ENCODE peak calls at places on chromosomes 2 and 18, in seven cellular contexts. B is H1, H is SK-N-SH, X is K562, K is HCT116, J is GM12878, N is HepG2. L is an unnamed sample.

GRCh38 chr2:9205963-9206948 is at the start of gene ASAP2:
- DNase-seq in K (no peak), B (peak; percentile 80), X (peak; percentile 95), N (peak; percentile 59), H (peak; percentile 99), J (no peak), L (no peak)

GRCh38 chr2:236085211-236085610 is 83.0 kb downstream of the GBX2 start:
- DNase-seq in K (no peak), H (no peak), N (no peak), J (no peak), B (no peak), X (no peak), L (no peak)

GRCh38 chr2:190180313-190181065 is 118.0 kb upstream of the MSTN start:
- DNase-seq in X (peak; percentile 84), N (peak; percentile 86), J (no peak), K (peak; percentile 44), B (peak; percentile 83), H (peak; percentile 88), L (no peak)

GRCh38 chr18:74589021-74589420 is 8.6 kb upstream of the ZNF407 start:
- DNase-seq in B (no peak), K (no peak), J (no peak), H (no peak), N (no peak), X (no peak), L (no peak)

GRCh38 chr2:118061135-118061955 is 26.9 kb upstream of the INSIG2 start:
- DNase-seq in K (no peak), X (peak; percentile 13), B (no peak), H (peak; percentile 2), N (peak; percentile 52), J (peak; percentile 57), L (peak; percentile 15)

GRCh38 chr2:18119883-18120282 is 241.4 kb downstream of the KCNS3 start:
- DNase-seq in N (no peak), B (no peak), J (no peak), H (no peak), X (no peak), K (no peak), L (no peak)

GRCh38 chr2:120771556-120772208 is 36.0 kb downstream of the GLI2 start:
- DNase-seq in J (no peak), K (no peak), X (no peak), H (no peak), N (no peak), B (no peak), L (no peak)

GRCh38 chr18:28267878-28268625 is 91.1 kb upstream of the CDH2 start:
- DNase-seq in N (no peak), K (no peak), X (no peak), J (no peak), B (no peak), H (no peak), L (no peak)

GRCh38 chr2:68901199-68901515 is 30.0 kb upstream of the BMP10 start:
- DNase-seq in B (no peak), N (peak; percentile 40), X (no peak), J (no peak), H (no peak), K (no peak), L (no peak)

GRCh38 chr2:218145124-218145523 is 19.3 kb downstream of the CXCR2 start:
- DNase-seq in B (no peak), K (no peak), J (no peak), N (peak; percentile 69), H (no peak), X (no peak), L (no peak)

GRCh38 chr18:50473896-50474295 is 86.0 kb upstream of the MAPK4 start:
- DNase-seq in X (no peak), J (no peak), N (no peak), B (no peak), K (no peak), H (no peak), L (no peak)

GRCh38 chr18:2147424-2147823 is 423.9 kb downstream of the METTL4 start:
- DNase-seq in H (no peak), N (no peak), J (no peak), K (no peak), B (no peak), X (no peak), L (no peak)

GRCh38 chr2:159849160-159849813 is 51.3 kb upstream of the CD302 start:
- DNase-seq in K (no peak), B (no peak), N (no peak), J (no peak), H (no peak), X (no peak), L (no peak)

GRCh38 chr2:231666171-231667095 is 41.9 kb upstream of the PTMA start:
- DNase-seq in K (peak; percentile 94), N (peak; percentile 83), B (peak; percentile 87), H (peak; percentile 64), J (peak; percentile 86), X (peak; percentile 69), L (peak; percentile 74)

GRCh38 chr2:75561566-75562512 is 1.1 kb upstream of the EVA1A start:
- DNase-seq in K (no peak), B (no peak), N (no peak), X (no peak), H (no peak), J (no peak), L (no peak)

GRCh38 chr2:183229386-183229785 is 105.1 kb downstream of the NUP35 start:
- DNase-seq in B (no peak), H (no peak), J (no peak), X (no peak), K (no peak), N (no peak), L (no peak)

GRCh38 chr2:29314816-29315571 is 199.8 kb downstream of the CLIP4 start:
- DNase-seq in K (no peak), B (no peak), J (peak; percentile 51), N (no peak), H (no peak), X (no peak), L (no peak)

GRCh38 chr18:55422456-55423185 is 165.4 kb downstream of the TCF4 start:
- DNase-seq in H (peak; percentile 50), K (no peak), B (no peak), J (no peak), X (no peak), N (no peak), L (no peak)

GRCh38 chr2:12928706-12929291 is 212.1 kb downstream of the TRIB2 start:
- DNase-seq in J (no peak), N (no peak), K (no peak), B (no peak), X (no peak), H (no peak), L (no peak)

GRCh38 chr18:36465970-36466369 is 168.5 kb downstream of the FHOD3 start:
- DNase-seq in K (no peak), N (no peak), H (no peak), X (no peak), B (peak; percentile 36), J (no peak), L (no peak)

GRCh38 chr2:200944467-200945394 is 18.7 kb downstream of the ORC2 start:
- DNase-seq in N (peak; percentile 82), K (peak; percentile 95), X (no peak), B (no peak), J (no peak), H (no peak), L (peak; percentile 91)

GRCh38 chr2:505931-506330 is 171.3 kb downstream of the TMEM18 start:
- DNase-seq in B (peak; percentile 48), J (no peak), X (no peak), H (no peak), N (no peak), K (no peak), L (no peak)

GRCh38 chr2:100409461-100409860 is 8.0 kb downstream of the CHST10 start:
- DNase-seq in K (no peak), X (no peak), J (no peak), B (no peak), N (no peak), H (no peak), L (no peak)
- H3K36me3 ChIP-seq in K (no peaks in the 10 kb centered on the region), X (peaks cover 67% of the 10 kb centered on the region), J (peaks cover 12% of the 10 kb centered on the region), B (peaks cover 12% of the 10 kb centered on the region), N (peaks cover 14% of the 10 kb centered on the region), H (no peaks in the 10 kb centered on the region), L (no peaks in the 10 kb centered on the region)

GRCh38 chr2:119196301-119197124 is 27.1 kb upstream of the STEAP3 start:
- DNase-seq in B (no peak), K (no peak), X (no peak), N (no peak), H (no peak), J (no peak), L (no peak)
- TF ChIP-seq SIN3A in B (no peak), K (no peak), X (no peak), N (no peak), H (no peak), J (no peak), L (no peak)

GRCh38 chr2:169806586-169806985 is 7.9 kb downstream of the SSB start:
- DNase-seq in J (no peak), X (no peak), N (no peak), H (no peak), B (no peak), K (no peak), L (no peak)

GRCh38 chr2:169803480-169803879 is 4.8 kb downstream of the SSB start:
- DNase-seq in N (no peak), X (no peak), J (no peak), H (no peak), K (no peak), B (no peak), L (no peak)

DNA sequence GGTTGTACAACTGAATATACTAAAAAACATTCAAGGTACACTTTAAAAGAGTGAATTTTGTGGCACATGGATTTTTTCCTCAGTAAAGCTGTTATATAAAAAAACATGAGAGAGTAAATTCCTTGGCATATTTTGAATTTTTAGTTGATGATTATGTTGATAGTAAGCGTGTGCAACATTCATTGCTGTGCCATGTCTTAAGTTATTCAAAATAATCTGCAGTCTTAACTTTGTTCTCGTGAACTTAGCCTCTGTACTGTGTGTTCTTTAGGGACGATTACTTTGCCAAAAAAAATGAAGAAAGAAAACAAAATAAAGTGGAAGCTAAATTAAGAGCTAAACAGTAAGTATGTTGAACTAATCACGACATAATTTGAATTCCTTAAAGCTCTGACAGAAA is 9.5 kb downstream of the SSB start:
- DNase-seq in X (no peak), B (no peak), N (no peak), H (no peak), K (no peak), J (no peak), L (no peak)
- H3K36me3 ChIP-seq in X (peaks cover 94% of the 10 kb centered on the region), B (peaks cover 34% of the 10 kb centered on the region), N (peaks cover 22% of the 10 kb centered on the region), H (peaks cover 86% of the 10 kb centered on the region), K (peaks cover 55% of the 10 kb centered on the region), J (no peaks in the 10 kb centered on the region), L (peaks cover 55% of the 10 kb centered on the region)

DNA sequence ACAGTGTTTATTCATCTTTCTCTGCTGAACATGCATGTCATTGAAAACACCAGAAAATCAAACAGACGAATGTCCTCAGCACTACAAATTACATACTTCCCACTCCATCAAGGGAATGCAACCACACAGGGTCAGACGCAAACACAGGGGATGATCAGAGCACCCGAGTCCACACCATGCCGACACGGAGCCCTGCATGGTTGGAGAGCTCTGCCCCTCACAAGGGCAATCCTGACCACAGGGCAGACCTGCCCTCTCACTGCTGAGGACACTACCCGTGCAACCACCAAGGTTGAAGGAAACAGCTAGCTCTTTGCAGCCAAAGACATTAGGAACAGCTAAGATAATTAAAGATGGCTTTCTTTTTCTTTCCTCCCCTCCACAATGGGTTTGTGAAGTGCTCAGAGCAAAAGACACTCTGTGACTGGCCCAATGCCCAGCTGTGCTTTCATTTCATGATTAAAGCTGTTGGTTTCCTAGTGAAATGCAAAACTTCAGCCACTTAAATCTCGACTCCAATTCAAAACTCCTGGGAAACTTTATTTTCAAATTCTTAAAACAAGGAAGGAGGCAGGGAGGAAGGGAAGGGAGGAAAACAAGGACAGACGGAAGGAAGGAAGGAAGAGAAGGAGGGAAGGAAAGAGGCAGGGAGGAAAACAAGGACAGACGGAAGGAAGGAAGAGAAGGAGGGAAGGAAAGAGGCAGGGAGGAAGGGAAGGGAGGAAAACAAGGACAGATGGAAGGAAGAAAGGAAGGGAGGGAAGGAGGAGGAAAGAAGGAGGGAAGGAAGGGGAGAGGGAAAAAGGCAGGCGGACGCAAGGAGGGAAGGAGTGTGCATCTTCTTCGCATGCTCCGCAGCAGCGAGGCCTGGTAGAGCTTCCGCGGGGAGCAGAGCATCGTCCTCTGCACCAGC is 65.8 kb downstream of the NDUFA10 start:
- DNase-seq in J (no peak), X (no peak), N (no peak), B (no peak), H (no peak), K (no peak), L (no peak)
- TF ChIP-seq SIN3A in J (no peak), X (no peak), N (no peak), B (no peak), H (no peak), K (no peak), L (no peak)

L was measured in Panc1.